ENCODE peak calls at places on chromosomes 12 and 14, in six cellular contexts. Y is neuronal stem cell, W is lower leg skin, V is NCI-H1092, M is dorsolateral prefrontal cortex, B is NCI-H510A treated with DMSO at 0.1 percent for 48 hours. C is an unnamed sample.

GRCh38 chr12:108119126-108119973 is 9.7 kb upstream of the WSCD2 start:
- DNase-seq in Y (no peak), W (no peak), V (no peak), M (no peak), B (no peak), C (no peak)

GRCh38 chr12:11968516-11968915 is 102.2 kb upstream of the BCL2L14 start:
- DNase-seq in Y (no peak), W (no peak), V (no peak), M (no peak), B (no peak), C (no peak)

GRCh38 chr12:5254703-5255102 is 177.2 kb upstream of the NTF3 start:
- DNase-seq in Y (no peak), W (no peak), V (no peak), M (no peak), B (no peak), C (no peak)

GRCh38 chr12:105761075-105761474 is 377.7 kb downstream of the NUAK1 start:
- DNase-seq in Y (no peak), W (no peak), V (no peak), M (no peak), B (no peak), C (no peak)

GRCh38 chr12:10220398-10221077 is 7.9 kb downstream of the GABARAPL1 start:
- DNase-seq in Y (no peak), W (peak; percentile 95), V (no peak), M (peak; percentile 78), B (no peak), C (no peak)

GRCh38 chr14:44108601-44109000 is 398.5 kb downstream of the FSCB start:
- DNase-seq in Y (no peak), W (no peak), V (no peak), M (no peak), B (no peak), C (no peak)

GRCh38 chr12:75720807-75721206 is 209.4 kb upstream of the KRR1 start:
- DNase-seq in Y (no peak), W (no peak), V (peak; percentile 36), M (no peak), B (peak; percentile 15), C (no peak)

GRCh38 chr14:48936881-48937280 is 649.3 kb downstream of the RPS29 start:
- DNase-seq in Y (no peak), W (no peak), V (no peak), M (no peak), B (no peak), C (no peak)

GRCh38 chr14:89312937-89313336 is 104.1 kb downstream of the FOXN3 start:
- DNase-seq in Y (no peak), W (no peak), V (no peak), M (no peak), B (no peak), C (no peak)

GRCh38 chr12:55736076-55736475 is 6.8 kb upstream of the GDF11 start:
- DNase-seq in Y (no peak), W (peak; percentile 76), V (no peak), M (no peak), B (no peak), C (no peak)

GRCh38 chr14:36423430-36423829 is 96.6 kb downstream of the NKX2-1 start:
- DNase-seq in Y (peak; percentile 43), W (no peak), V (peak; percentile 61), M (no peak), B (no peak), C (no peak)

GRCh38 chr14:99320105-99320572 is 48.1 kb upstream of the BCL11B start:
- DNase-seq in Y (peak; percentile 53), W (peak; percentile 76), V (peak; percentile 20), M (no peak), B (peak; percentile 3), C (peak; percentile 93)

GRCh38 chr12:30138483-30138882 is 354.7 kb upstream of the TMTC1 start:
- DNase-seq in Y (peak; percentile 48), W (no peak), V (no peak), M (no peak), B (no peak), C (no peak)